ENCODE peak calls at places on chromosomes 3 and 15, in four cellular contexts. N, W, P and M are unnamed samples.

GRCh38 chr3:36973141-36973540 is 19.8 kb downstream of the EPM2AIP1 start:
- DNase-seq in W (no peak), N (no peak), P (no peak), M (no peak)

GRCh38 chr3:115691964-115692363 is 68.7 kb downstream of the GAP43 start:
- DNase-seq in N (no peak), P (no peak), W (no peak), M (no peak)

GRCh38 chr3:40523781-40524180 is 979 bp upstream of the ZNF621 start:
- DNase-seq in P (no peak), W (no peak), N (no peak), M (no peak)

GRCh38 chr3:39146611-39147373 is 6.6 kb downstream of the CSRNP1 start:
- DNase-seq in P (peak; percentile 72), N (peak; percentile 76), W (peak; percentile 68), M (peak; percentile 90)

GRCh38 chr3:64559658-64560057 is 128.1 kb downstream of the ADAMTS9 start:
- DNase-seq in W (no peak), N (no peak), P (no peak), M (no peak)

GRCh38 chr15:87576486-87577176 is 679.9 kb downstream of the NTRK3 start:
- DNase-seq in W (no peak), N (no peak), P (no peak), M (no peak)

GRCh38 chr3:8561365-8561764 is 59.7 kb downstream of the LMCD1 start:
- DNase-seq in W (no peak), N (peak; percentile 21), P (peak; percentile 65), M (no peak)

GRCh38 chr3:45552773-45553371 is 41.7 kb upstream of the LIMD1 start:
- DNase-seq in P (no peak), N (no peak), W (no peak), M (no peak)

GRCh38 chr3:52244061-52244628 is 1.4 kb upstream of the PPM1M start:
- DNase-seq in P (peak; percentile 32), W (peak; percentile 18), N (no peak), M (no peak)

GRCh38 chr3:129690963-129691362 is 84.5 kb upstream of the PLXND1 start:
- DNase-seq in W (no peak), P (no peak), N (no peak), M (no peak)

GRCh38 chr3:30421261-30421660 is 185.1 kb upstream of the TGFBR2 start:
- DNase-seq in W (no peak), N (no peak), P (no peak), M (no peak)

GRCh38 chr3:194184265-194184751 is 48.4 kb downstream of the HES1 start:
- DNase-seq in P (no peak), W (no peak), N (no peak), M (no peak)

GRCh38 chr15:48603123-48603500 is 42.4 kb downstream of the FBN1 start:
- DNase-seq in W (no peak), P (no peak), N (no peak), M (no peak)

GRCh38 chr3:176950743-176951142 is 246.5 kb downstream of the TBL1XR1 start:
- DNase-seq in W (no peak), N (no peak), P (no peak), M (no peak)

GRCh38 chr15:29361560-29361959 is 91.9 kb upstream of the NSMCE3 start:
- DNase-seq in W (no peak), P (no peak), N (no peak), M (no peak)

GRCh38 chr15:66094331-66094730 is 159.2 kb downstream of the MEGF11 start:
- DNase-seq in W (no peak), P (no peak), N (no peak), M (no peak)

GRCh38 chr3:126389112-126389791 is 5.5 kb upstream of the CFAP100 start:
- DNase-seq in W (peak; percentile 24), P (peak; percentile 85), N (peak; percentile 87), M (peak; percentile 91)

GRCh38 chr3:50600141-50600753 is 11.3 kb downstream of the CISH start:
- DNase-seq in P (no peak), N (no peak), W (no peak), M (no peak)

GRCh38 chr15:70801111-70801510 is 37.8 kb upstream of the UACA start:
- DNase-seq in N (no peak), W (no peak), P (no peak), M (no peak)

GRCh38 chr3:9552252-9552999 is 1.2 kb downstream of the LHFPL4 start:
- DNase-seq in P (peak; percentile 23), N (no peak), W (peak; percentile 27), M (peak; percentile 56)

GRCh38 chr3:32172420-32172819 is 66.0 kb downstream of the GPD1L start:
- DNase-seq in W (no peak), P (no peak), N (no peak), M (no peak)

GRCh38 chr3:5010706-5011554 is 31.7 kb downstream of the BHLHE40 start:
- DNase-seq in N (no peak), W (no peak), P (no peak), M (no peak)

GRCh38 chr3:107877936-107878335 is 212.9 kb downstream of the CD47 start:
- DNase-seq in W (no peak), P (no peak), N (no peak), M (no peak)

GRCh38 chr3:120025520-120025919 is 68.7 kb downstream of the GSK3B start:
- DNase-seq in P (no peak), N (no peak), W (no peak), M (no peak)

GRCh38 chr3:185318136-185318535 is 44.8 kb upstream of the MAP3K13 start:
- DNase-seq in P (no peak), N (no peak), W (no peak), M (no peak)

GRCh38 chr15:43239732-43240491 is 19.1 kb upstream of the EPB42 start:
- DNase-seq in N (no peak), P (no peak), W (no peak), M (no peak)

GRCh38 chr3:177680442-177680821 is 483.1 kb upstream of the TBL1XR1 start:
- DNase-seq in P (no peak), W (no peak), N (no peak), M (no peak)

GRCh38 chr3:104604326-104605010 is 762.2 kb upstream of the ALCAM start:
- DNase-seq in W (no peak), N (no peak), P (no peak), M (no peak)

GRCh38 chr3:144109944-144110343 is 138.3 kb downstream of the DIPK2A start:
- DNase-seq in N (no peak), P (no peak), W (no peak), M (no peak)

GRCh38 chr3:172984938-172985337 is 156.1 kb downstream of the SPATA16 start:
- DNase-seq in N (no peak), P (no peak), W (no peak), M (no peak)

GRCh38 chr3:14001136-14001535 is 121.3 kb upstream of the WNT7A start:
- DNase-seq in P (no peak), W (no peak), N (no peak), M (no peak)

DNA sequence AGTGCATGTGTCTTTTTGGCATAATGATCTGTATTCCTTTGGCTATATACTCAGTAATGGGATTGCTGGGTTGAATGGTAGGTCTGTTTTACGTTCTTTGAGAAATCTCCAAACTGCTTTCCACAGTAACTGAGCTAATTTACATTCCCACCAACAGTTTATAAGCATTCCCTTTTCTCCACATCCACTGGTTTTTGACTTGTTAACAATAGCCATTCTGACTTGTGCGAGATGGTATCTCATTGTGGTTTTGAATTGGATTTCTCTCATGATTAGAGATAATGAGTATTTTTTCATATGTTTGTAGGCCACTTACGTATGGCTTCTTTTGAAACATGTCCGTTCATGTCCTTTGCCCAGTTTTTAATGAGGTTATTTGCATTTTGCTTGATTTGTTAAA is 117.7 kb downstream of the CHCHD4 start:
- DNase-seq in N (no peak), P (no peak), W (no peak), M (no peak)
- TF ChIP-seq CTCF in N (no peak), P (no peak), W (no peak), M (no peak)

DNA sequence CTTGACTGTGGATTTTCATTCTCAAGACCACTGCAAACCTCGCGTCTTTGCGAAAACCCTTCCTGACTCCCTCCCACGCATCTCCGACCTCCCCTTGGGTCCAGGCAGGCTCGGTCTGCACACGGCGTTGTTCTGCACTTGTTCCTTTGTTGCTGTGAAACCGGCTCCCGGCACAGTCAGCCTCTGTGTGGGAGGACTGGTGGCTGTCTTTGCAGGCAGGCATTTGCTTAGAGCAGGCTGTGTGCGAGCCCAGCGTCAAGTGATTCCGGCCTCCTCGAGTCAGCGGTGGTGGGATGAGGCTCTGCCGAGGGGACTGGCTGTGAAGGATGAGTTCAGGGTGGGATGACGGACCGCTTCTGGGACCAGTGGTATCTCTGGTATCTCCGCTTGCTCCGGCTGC is 102.6 kb upstream of the ROPN1 start:
- DNase-seq in W (no peak), P (no peak), N (no peak), M (no peak)
- TF ChIP-seq CTCF in W (no peak), P (no peak), N (no peak), M (no peak)

GRCh38 chr3:53729618-53730017 is 116.6 kb downstream of the CHDH start:
- DNase-seq in P (no peak), W (no peak), N (no peak), M (no peak)
- TF ChIP-seq CTCF in P (peak; percentile 27), W (no peak), N (no peak), M (peak; percentile 26)

GRCh38 chr3:180252683-180253082 is 215.9 kb upstream of the PEX5L start:
- DNase-seq in W (no peak), N (no peak), P (no peak), M (no peak)
- TF ChIP-seq CTCF in W (no peak), N (no peak), P (no peak), M (no peak)

DNA sequence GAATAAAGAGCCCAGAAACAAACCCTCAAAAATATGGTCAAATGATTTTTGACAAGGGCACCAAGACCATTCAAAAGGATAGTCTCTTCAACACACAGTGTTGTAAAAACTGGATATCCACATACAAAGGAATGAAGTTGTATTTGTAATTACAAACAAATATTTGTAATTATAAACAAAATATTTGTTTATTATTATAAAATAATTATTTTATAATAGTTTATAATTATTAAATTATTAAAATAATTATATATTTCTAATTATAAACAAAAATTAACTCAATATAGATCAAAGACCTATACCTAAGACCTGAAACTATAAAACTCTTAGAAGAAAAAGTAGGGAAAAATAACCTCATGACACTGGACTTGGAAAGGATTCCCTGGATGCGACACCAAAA is 23.3 kb upstream of the ACAN start:
- DNase-seq in W (no peak), P (no peak), N (no peak), M (no peak)
- TF ChIP-seq CTCF in W (no peak), P (no peak), N (no peak), M (no peak)

DNA sequence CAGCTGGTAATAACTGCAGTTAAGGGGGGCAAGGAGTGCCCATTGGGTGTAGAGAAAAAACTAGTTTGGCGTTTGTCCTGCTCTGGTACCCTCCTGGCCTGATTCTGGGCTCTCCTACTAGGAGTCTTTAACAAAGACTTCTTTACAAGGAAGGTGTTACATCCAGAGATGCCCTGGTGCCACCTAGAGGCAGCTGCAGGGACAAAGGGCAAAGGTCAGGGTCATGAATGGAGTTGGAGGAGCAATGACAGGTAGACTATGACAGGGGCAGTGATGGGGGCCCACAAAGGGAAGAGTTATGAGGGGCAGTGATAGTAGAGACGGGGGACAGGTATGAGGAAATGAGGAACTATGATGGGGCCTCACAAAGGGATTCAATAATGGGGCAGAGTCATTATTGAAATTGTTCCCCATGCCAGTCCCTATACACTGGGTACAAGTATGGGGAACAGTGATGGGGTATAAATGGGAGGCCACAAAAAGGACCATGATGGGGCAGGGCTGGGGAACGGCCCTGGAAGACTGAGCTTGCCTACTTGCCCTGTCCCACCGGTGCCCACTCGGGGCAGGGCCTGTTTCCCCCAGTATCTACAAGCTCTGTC is 7.9 kb downstream of the CCDC71 start:
- DNase-seq in P (no peak), W (peak; percentile 63), N (peak; percentile 36), M (no peak)
- TF ChIP-seq CTCF in P (peak; percentile 52), W (peak; percentile 61), N (no peak), M (peak; percentile 24)